ENCODE peak calls at places on chromosomes 12 and 14, in four cellular contexts. One of them, this sample, is unnamed.
A peak's percentile ranks its signal among the peaks of the same experiment; 100 is the strongest.

GRCh38 chr14:58637040-58637390 is 747 bp upstream of the DACT1 start:
- DNase-seq in HepG2: no peak
- DNase-seq in K562: no peak
- DNase-seq in A549: no peak
- DNase-seq in this sample: peak; percentile 94

GRCh38 chr14:76792422-76792821 is 20.3 kb downstream of the ANGEL1 start:
- DNase-seq in HepG2: no peak
- DNase-seq in K562: no peak
- DNase-seq in A549: no peak
- DNase-seq in this sample: no peak

GRCh38 chr14:21268612-21269251 is 510 bp downstream of the HNRNPC start:
- DNase-seq in HepG2: peak; percentile 77
- DNase-seq in K562: peak; percentile 42
- DNase-seq in A549: no peak
- DNase-seq in this sample: peak; percentile 65

GRCh38 chr12:124829008-124829707 is 34.5 kb downstream of the SCARB1 start:
- DNase-seq in HepG2: peak; percentile 93
- DNase-seq in K562: peak; percentile 52
- DNase-seq in A549: peak; percentile 84
- DNase-seq in this sample: peak; percentile 85

GRCh38 chr12:56591111-56591510 is 39.0 kb downstream of the BAZ2A start:
- DNase-seq in HepG2: no peak
- DNase-seq in K562: no peak
- DNase-seq in A549: no peak
- DNase-seq in this sample: no peak

GRCh38 chr12:95318071-95318545 is 100.5 kb downstream of the VEZT start:
- DNase-seq in HepG2: peak; percentile 98
- DNase-seq in K562: no peak
- DNase-seq in A549: peak; percentile 59
- DNase-seq in this sample: peak; percentile 88

GRCh38 chr14:75835156-75836141 is 146.3 kb downstream of the TGFB3 start:
- DNase-seq in HepG2: peak; percentile 41
- DNase-seq in K562: peak; percentile 9
- DNase-seq in A549: no peak
- DNase-seq in this sample: no peak

GRCh38 chr14:35213869-35214387 is 78.3 kb upstream of the PSMA6 start:
- DNase-seq in HepG2: peak; percentile 88
- DNase-seq in K562: no peak
- DNase-seq in A549: no peak
- DNase-seq in this sample: peak; percentile 47

GRCh38 chr14:94768521-94769412 is 1.1 kb downstream of the GSC start:
- DNase-seq in HepG2: no peak
- DNase-seq in K562: no peak
- DNase-seq in A549: no peak
- DNase-seq in this sample: no peak

GRCh38 chr12:47939009-47939601 is 24.3 kb upstream of the TMEM106C start:
- DNase-seq in HepG2: no peak
- DNase-seq in K562: no peak
- DNase-seq in A549: no peak
- DNase-seq in this sample: no peak

GRCh38 chr14:57748279-57748678 is 117.6 kb downstream of the SLC35F4 start:
- DNase-seq in HepG2: no peak
- DNase-seq in K562: no peak
- DNase-seq in A549: no peak
- DNase-seq in this sample: no peak

GRCh38 chr12:52097045-52097666 is 17.7 kb downstream of the SMIM41 start:
- DNase-seq in HepG2: no peak
- DNase-seq in K562: no peak
- DNase-seq in A549: no peak
- DNase-seq in this sample: no peak

GRCh38 chr14:61229475-61229888 is 51.7 kb downstream of the TMEM30B start:
- DNase-seq in HepG2: peak; percentile 10
- DNase-seq in K562: no peak
- DNase-seq in A549: no peak
- DNase-seq in this sample: no peak

GRCh38 chr12:6452908-6453630 is 1.2 kb downstream of the TAPBPL start:
- DNase-seq in HepG2: no peak
- DNase-seq in K562: no peak
- DNase-seq in A549: no peak
- DNase-seq in this sample: no peak

GRCh38 chr12:126551882-126552281 is 1486.6 kb downstream of the AACS start:
- DNase-seq in HepG2: no peak
- DNase-seq in K562: no peak
- DNase-seq in A549: no peak
- DNase-seq in this sample: no peak

GRCh38 chr12:2739069-2739468 is 55.7 kb upstream of the FKBP4 start:
- DNase-seq in HepG2: no peak
- DNase-seq in K562: no peak
- DNase-seq in A549: no peak
- DNase-seq in this sample: no peak

GRCh38 chr12:7645395-7646177 is 20.1 kb downstream of the APOBEC1 start:
- DNase-seq in HepG2: peak; percentile 6
- DNase-seq in K562: peak; percentile 25
- DNase-seq in A549: peak; percentile 46
- DNase-seq in this sample: peak; percentile 31

GRCh38 chr14:93893550-93894329 is 33.4 kb upstream of the FAM181A start:
- DNase-seq in HepG2: no peak
- DNase-seq in K562: no peak
- DNase-seq in A549: no peak
- DNase-seq in this sample: no peak

GRCh38 chr14:101471723-101472517 is 89.4 kb upstream of the DIO3 start:
- DNase-seq in HepG2: no peak
- DNase-seq in K562: no peak
- DNase-seq in A549: no peak
- DNase-seq in this sample: no peak

GRCh38 chr14:24430682-24431568 is 1.2 kb downstream of the KHNYN start:
- DNase-seq in HepG2: no peak
- DNase-seq in K562: peak; percentile 23
- DNase-seq in A549: no peak
- DNase-seq in this sample: peak; percentile 59

GRCh38 chr12:109545826-109546225 is 27.5 kb downstream of the MMAB start:
- DNase-seq in HepG2: no peak
- DNase-seq in K562: no peak
- DNase-seq in A549: no peak
- DNase-seq in this sample: no peak

GRCh38 chr14:96184737-96185136 is 19.9 kb upstream of the BDKRB2 start:
- DNase-seq in HepG2: no peak
- DNase-seq in K562: no peak
- DNase-seq in A549: no peak
- DNase-seq in this sample: peak; percentile 55

GRCh38 chr14:77791225-77791600 is 8.7 kb upstream of the ADCK1 start:
- DNase-seq in HepG2: peak; percentile 20
- DNase-seq in K562: no peak
- DNase-seq in A549: no peak
- DNase-seq in this sample: no peak

GRCh38 chr14:63436286-63437098 is 106.7 kb downstream of the PPP2R5E start:
- DNase-seq in HepG2: no peak
- DNase-seq in K562: no peak
- DNase-seq in A549: no peak
- DNase-seq in this sample: no peak

GRCh38 chr12:110649341-110649847 is 35.5 kb downstream of the TCTN1 start:
- DNase-seq in HepG2: peak; percentile 41
- DNase-seq in K562: no peak
- DNase-seq in A549: no peak
- DNase-seq in this sample: no peak

GRCh38 chr12:89172224-89172623 is 180.1 kb downstream of the DUSP6 start:
- DNase-seq in HepG2: no peak
- DNase-seq in K562: no peak
- DNase-seq in A549: no peak
- DNase-seq in this sample: no peak

GRCh38 chr14:92651106-92651792 is 97.2 kb downstream of the LGMN start:
- DNase-seq in HepG2: no peak
- DNase-seq in K562: no peak
- DNase-seq in A549: no peak
- DNase-seq in this sample: no peak

GRCh38 chr12:1993871-1994371 is 10.3 kb downstream of the DCP1B start:
- DNase-seq in HepG2: peak; percentile 86
- DNase-seq in K562: no peak
- DNase-seq in A549: no peak
- DNase-seq in this sample: peak; percentile 95

GRCh38 chr12:1630081-1630826 is 1.2 kb downstream of the WNT5B start:
- DNase-seq in HepG2: no peak
- DNase-seq in K562: no peak
- DNase-seq in A549: peak; percentile 37
- DNase-seq in this sample: no peak

GRCh38 chr14:25607095-25607657 is 557.2 kb upstream of the STXBP6 start:
- DNase-seq in HepG2: no peak
- DNase-seq in K562: no peak
- DNase-seq in A549: no peak
- DNase-seq in this sample: no peak

GRCh38 chr12:57055834-57056233 is 5.9 kb upstream of the MYO1A start:
- DNase-seq in HepG2: no peak
- DNase-seq in K562: no peak
- DNase-seq in A549: no peak
- DNase-seq in this sample: no peak

GRCh38 chr12:88416155-88416554 is 164.1 kb downstream of the KITLG start:
- DNase-seq in HepG2: no peak
- DNase-seq in K562: no peak
- DNase-seq in A549: no peak
- DNase-seq in this sample: no peak

GRCh38 chr14:33655421-33655820 is 295.5 kb downstream of the EGLN3 start:
- DNase-seq in HepG2: no peak
- DNase-seq in K562: no peak
- DNase-seq in A549: no peak
- DNase-seq in this sample: peak; percentile 2

GRCh38 chr12:49161092-49161795 is 27.6 kb downstream of the TUBA1A start:
- DNase-seq in HepG2: no peak
- DNase-seq in K562: no peak
- DNase-seq in A549: no peak
- DNase-seq in this sample: no peak

GRCh38 chr12:34291001-34291400 is 268.7 kb downstream of the ALG10 start:
- DNase-seq in HepG2: no peak
- DNase-seq in K562: no peak
- DNase-seq in A549: no peak
- DNase-seq in this sample: no peak

GRCh38 chr14:99590746-99591555 is 13.1 kb downstream of the CCDC85C start:
- DNase-seq in HepG2: no peak
- DNase-seq in K562: no peak
- DNase-seq in A549: no peak
- DNase-seq in this sample: peak; percentile 74
- H3K4me1 ChIP-seq in HepG2: peaks cover 66% of the 10 kb centered on the region
- H3K4me1 ChIP-seq in K562: peaks cover 34% of the 10 kb centered on the region
- H3K4me1 ChIP-seq in A549: peaks cover 61% of the 10 kb centered on the region
- H3K4me1 ChIP-seq in this sample: peaks cover 43% of the 10 kb centered on the region

GRCh38 chr14:38143651-38144505 is 63.8 kb upstream of the SSTR1 start:
- DNase-seq in HepG2: no peak
- DNase-seq in K562: no peak
- DNase-seq in A549: no peak
- DNase-seq in this sample: peak; percentile 92
- TF ChIP-seq MAZ in HepG2: no peak
- TF ChIP-seq MAZ in K562: no peak
- TF ChIP-seq MAZ in A549: no peak
- TF ChIP-seq MAZ in this sample: no peak

GRCh38 chr14:54652188-54652889 is 85.4 kb downstream of the SAMD4A start:
- DNase-seq in HepG2: peak; percentile 91
- DNase-seq in K562: no peak
- DNase-seq in A549: peak; percentile 91
- DNase-seq in this sample: peak; percentile 100
- H3K4me1 ChIP-seq in HepG2: peaks cover 99% of the 10 kb centered on the region
- H3K4me1 ChIP-seq in K562: no peaks in the 10 kb centered on the region
- H3K4me1 ChIP-seq in A549: peaks cover 52% of the 10 kb centered on the region
- H3K4me1 ChIP-seq in this sample: peaks cover 41% of the 10 kb centered on the region

GRCh38 chr12:92585106-92585775 is 117.5 kb upstream of the PLEKHG7 start:
- DNase-seq in HepG2: no peak
- DNase-seq in K562: no peak
- DNase-seq in A549: no peak
- DNase-seq in this sample: no peak

GRCh38 chr12:92581579-92581978 is 121.2 kb upstream of the PLEKHG7 start:
- DNase-seq in HepG2: no peak
- DNase-seq in K562: no peak
- DNase-seq in A549: no peak
- DNase-seq in this sample: no peak

GRCh38 chr12:92583910-92584309 is 118.9 kb upstream of the PLEKHG7 start:
- DNase-seq in HepG2: no peak
- DNase-seq in K562: no peak
- DNase-seq in A549: no peak
- DNase-seq in this sample: no peak

GRCh38 chr12:92582888-92583287 is 119.9 kb upstream of the PLEKHG7 start:
- DNase-seq in HepG2: no peak
- DNase-seq in K562: no peak
- DNase-seq in A549: no peak
- DNase-seq in this sample: no peak

GRCh38 chr12:92582466-92582865 is 120.3 kb upstream of the PLEKHG7 start:
- DNase-seq in HepG2: no peak
- DNase-seq in K562: no peak
- DNase-seq in A549: no peak
- DNase-seq in this sample: no peak
- TF ChIP-seq MAZ in HepG2: no peak
- TF ChIP-seq MAZ in K562: no peak
- TF ChIP-seq MAZ in A549: no peak
- TF ChIP-seq MAZ in this sample: no peak

GRCh38 chr14:100082723-100083122 is 17.5 kb downstream of the EVL start:
- DNase-seq in HepG2: no peak
- DNase-seq in K562: no peak
- DNase-seq in A549: no peak
- DNase-seq in this sample: no peak
- H3K4me1 ChIP-seq in HepG2: no peaks in the 10 kb centered on the region
- H3K4me1 ChIP-seq in K562: peaks cover 16% of the 10 kb centered on the region
- H3K4me1 ChIP-seq in A549: no peaks in the 10 kb centered on the region
- H3K4me1 ChIP-seq in this sample: peaks cover 5% of the 10 kb centered on the region

DNA sequence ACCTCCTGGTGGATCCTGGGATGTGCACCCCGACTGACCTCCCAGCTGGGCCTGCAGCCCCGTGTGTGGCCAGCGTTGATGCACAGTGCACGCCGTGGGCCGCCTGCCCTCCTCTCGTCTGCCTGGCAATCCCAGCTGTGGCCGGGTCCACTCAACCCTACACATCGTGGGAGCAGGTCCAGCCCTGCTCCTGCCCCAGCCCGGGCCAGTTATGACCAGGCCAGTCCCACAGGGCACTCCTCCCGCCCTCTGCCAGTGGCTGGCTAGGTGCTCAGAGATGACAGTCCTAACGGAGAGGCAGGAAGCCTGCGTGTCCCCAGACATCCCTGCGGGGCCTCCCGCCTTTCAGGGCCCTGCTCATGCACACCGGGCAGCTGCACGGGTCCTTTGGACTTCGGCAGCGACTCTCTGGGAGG is 10.8 kb downstream of the GALNT9 start:
- DNase-seq in HepG2: no peak
- DNase-seq in K562: no peak
- DNase-seq in A549: no peak
- DNase-seq in this sample: no peak
- TF ChIP-seq MAZ in HepG2: no peak
- TF ChIP-seq MAZ in K562: no peak
- TF ChIP-seq MAZ in A549: no peak
- TF ChIP-seq MAZ in this sample: no peak

This sample was measured in IMR-90.